ENCODE peak calls at places on chromosome 9, in seven cellular contexts. Y, I, F, A, W, C and V are unnamed samples.

GRCh38 chr9:76703270-76703669 is 61.0 kb upstream of the PCA3 start:
- DNase-seq in I (peak; percentile 28), C (no peak), W (no peak), A (no peak), Y (no peak), F (no peak), V (no peak)

GRCh38 chr9:12817702-12818101 is 42.9 kb downstream of the LURAP1L start:
- DNase-seq in Y (no peak), F (no peak), I (peak; percentile 72), W (peak; percentile 61), A (no peak), C (peak; percentile 12), V (peak; percentile 86)

GRCh38 chr9:104256031-104256709 is 162.1 kb downstream of the SMC2 start:
- DNase-seq in W (no peak), I (peak; percentile 4), Y (no peak), C (no peak), F (no peak), A (no peak), V (no peak)

GRCh38 chr9:34374905-34375552 is 1.7 kb downstream of the MYORG start:
- DNase-seq in A (peak; percentile 66), I (no peak), C (no peak), F (no peak), W (no peak), Y (no peak), V (peak; percentile 87)

GRCh38 chr9:34556951-34557350 is 32.6 kb downstream of the CNTFR start:
- DNase-seq in I (no peak), Y (no peak), F (no peak), W (peak; percentile 15), C (no peak), A (no peak), V (no peak)

GRCh38 chr9:12784461-12785250 is 9.8 kb downstream of the LURAP1L start:
- DNase-seq in A (no peak), I (peak; percentile 92), W (peak; percentile 81), Y (no peak), C (no peak), F (no peak), V (peak; percentile 76)

GRCh38 chr9:133449760-133450159 is 10.0 kb upstream of the CACFD1 start:
- DNase-seq in W (no peak), Y (no peak), F (no peak), C (peak; percentile 56), I (no peak), A (no peak), V (peak; percentile 80)

GRCh38 chr9:133147412-133148271 is 16.1 kb downstream of the GBGT1 start:
- DNase-seq in A (peak; percentile 91), Y (peak; percentile 42), C (peak; percentile 75), I (peak; percentile 57), F (peak; percentile 7), W (peak; percentile 94), V (peak; percentile 83)

GRCh38 chr9:1939926-1940368 is 75.2 kb upstream of the SMARCA2 start:
- DNase-seq in Y (peak; percentile 78), F (no peak), W (no peak), C (peak; percentile 46), I (peak; percentile 29), A (peak; percentile 60), V (no peak)

GRCh38 chr9:272251-273213 is 57.9 kb downstream of the DOCK8 start:
- DNase-seq in F (peak; percentile 99), W (no peak), I (no peak), C (no peak), A (no peak), Y (no peak), V (no peak)

GRCh38 chr9:90421786-90422185 is 220.8 kb downstream of the DIRAS2 start:
- DNase-seq in A (no peak), Y (no peak), W (no peak), C (no peak), I (no peak), F (no peak), V (no peak)

GRCh38 chr9:21710792-21711191 is 91.6 kb upstream of the MTAP start:
- DNase-seq in W (no peak), I (peak; percentile 19), F (no peak), Y (no peak), A (no peak), C (no peak), V (no peak)

GRCh38 chr9:34796924-34797323 is 87.0 kb upstream of the CCL21 start:
- DNase-seq in I (no peak), C (no peak), F (no peak), W (no peak), Y (no peak), A (peak; percentile 51), V (no peak)

GRCh38 chr9:116279230-116279629 is 125.6 kb downstream of the PAPPA start:
- DNase-seq in C (no peak), F (no peak), I (peak; percentile 53), Y (no peak), A (peak; percentile 72), W (no peak), V (no peak)

GRCh38 chr9:13568851-13569618 is 289.5 kb upstream of the MPDZ start:
- DNase-seq in I (no peak), F (no peak), C (peak; percentile 89), A (peak; percentile 33), Y (peak; percentile 79), W (no peak), V (no peak)

GRCh38 chr9:80134487-80134886 is 562.7 kb downstream of the TLE4 start:
- DNase-seq in W (no peak), A (no peak), F (no peak), C (no peak), Y (no peak), I (no peak), V (no peak)

GRCh38 chr9:22052376-22052945 is 43.4 kb upstream of the CDKN2B start:
- DNase-seq in W (no peak), C (peak; percentile 3), F (no peak), Y (no peak), A (no peak), I (peak; percentile 96), V (no peak)

GRCh38 chr9:98149422-98149821 is 30.4 kb upstream of the TRIM14 start:
- DNase-seq in C (no peak), Y (no peak), A (no peak), F (no peak), I (no peak), W (no peak), V (no peak)

GRCh38 chr9:130260816-130261765 is 4.5 kb upstream of the HMCN2 start:
- DNase-seq in F (no peak), I (no peak), C (no peak), Y (no peak), A (no peak), W (no peak), V (no peak)

GRCh38 chr9:121655231-121655755 is 3.9 kb downstream of the DAB2IP start:
- DNase-seq in Y (no peak), W (no peak), F (no peak), I (no peak), C (no peak), A (no peak), V (no peak)

GRCh38 chr9:106886111-106887046 is 23.4 kb downstream of the ZNF462 start:
- DNase-seq in Y (no peak), I (no peak), F (no peak), W (no peak), C (no peak), A (no peak), V (no peak)

GRCh38 chr9:96149881-96150280 is 152.1 kb downstream of the HSD17B3 start:
- DNase-seq in W (peak; percentile 9), A (no peak), Y (no peak), C (no peak), I (no peak), F (no peak), V (no peak)

GRCh38 chr9:11086561-11086960 is 473.8 kb upstream of the PTPRD start:
- DNase-seq in I (peak; percentile 79), A (no peak), W (no peak), F (no peak), C (no peak), Y (no peak), V (no peak)

GRCh38 chr9:128771094-128771721 is 519 bp downstream of the ZER1 start:
- DNase-seq in C (peak; percentile 30), F (no peak), A (no peak), Y (no peak), W (peak; percentile 78), I (peak; percentile 43), V (no peak)

GRCh38 chr9:134765785-134766184 is 114.8 kb upstream of the FCN2 start:
- DNase-seq in W (no peak), Y (no peak), A (no peak), F (no peak), I (no peak), C (no peak), V (no peak)

GRCh38 chr9:93093449-93094293 is 2.3 kb upstream of the CARD19 start:
- DNase-seq in W (peak; percentile 71), F (no peak), Y (no peak), I (no peak), C (no peak), A (no peak), V (peak; percentile 53)

GRCh38 chr9:130668694-130669093 is 4.3 kb downstream of the PRDM12 start:
- DNase-seq in I (no peak), C (no peak), F (no peak), W (no peak), A (no peak), Y (no peak), V (no peak)

GRCh38 chr9:123291736-123292135 is 23.4 kb upstream of the STRBP start:
- DNase-seq in W (no peak), C (no peak), F (no peak), I (no peak), A (no peak), Y (no peak), V (no peak)

GRCh38 chr9:73133921-73134407 is 17.7 kb upstream of the ANXA1 start:
- DNase-seq in C (no peak), I (peak; percentile 38), A (no peak), Y (no peak), W (no peak), F (no peak), V (no peak)

GRCh38 chr9:118401551-118401950 is 697.3 kb downstream of the TLR4 start:
- DNase-seq in I (no peak), Y (no peak), C (no peak), W (no peak), A (no peak), F (no peak), V (no peak)

GRCh38 chr9:4277531-4277991 is 22.3 kb downstream of the GLIS3 start:
- DNase-seq in Y (no peak), F (no peak), W (no peak), C (no peak), A (no peak), I (peak; percentile 50), V (no peak)

GRCh38 chr9:130512199-130512598 is 67.2 kb upstream of the FUBP3 start:
- DNase-seq in I (no peak), F (no peak), Y (no peak), W (no peak), A (no peak), C (no peak), V (no peak)